ENCODE peak calls at places on chromosomes 3 and 15, in six cellular contexts. Y, W, N, P, Q and U are unnamed samples.

GRCh38 chr3:37955918-37956317 is 34.7 kb upstream of the VILL start:
- DNase-seq in Y (no peak), N (no peak), W (no peak), Q (no peak), P (no peak), U (no peak)

GRCh38 chr3:128076783-128077624 is 24.8 kb downstream of the SEC61A1 start:
- DNase-seq in W (no peak), P (peak), Q (no peak), Y (peak), N (no peak), U (no peak)

GRCh38 chr3:187961366-187961765 is 192.6 kb upstream of the LPP start:
- DNase-seq in N (no peak), Q (no peak), P (no peak), W (no peak), Y (no peak), U (no peak)

GRCh38 chr3:31968391-31968926 is 12.6 kb downstream of the OSBPL10 start:
- DNase-seq in Q (no peak), P (no peak), N (no peak), W (no peak), Y (no peak), U (no peak)

GRCh38 chr3:138726966-138727365 is 107.8 kb downstream of the PIK3CB start:
- DNase-seq in P (no peak), N (no peak), Q (no peak), Y (no peak), W (no peak), U (no peak)

GRCh38 chr3:172616061-172616461 is 92.8 kb upstream of the TNFSF10 start:
- DNase-seq in Y (no peak), Q (no peak), P (no peak), W (no peak), N (no peak), U (no peak)

GRCh38 chr15:61256231-61256630 is 27.1 kb upstream of the RORA start:
- DNase-seq in W (no peak), P (no peak), Y (no peak), N (no peak), Q (no peak), U (no peak)

GRCh38 chr3:123419156-123419849 is 29.6 kb downstream of the ADCY5 start:
- DNase-seq in W (no peak), P (no peak), Y (no peak), Q (no peak), N (no peak), U (no peak)

GRCh38 chr3:147422934-147423599 is 13.9 kb downstream of the ZIC1 start:
- DNase-seq in Y (no peak), W (no peak), P (no peak), Q (no peak), N (no peak), U (no peak)

GRCh38 chr3:45473841-45474240 is 85.5 kb downstream of the LARS2 start:
- DNase-seq in Q (no peak), P (no peak), Y (no peak), N (no peak), W (no peak), U (no peak)

GRCh38 chr15:34147371-34148140 is 45.7 kb downstream of the PGBD4 start:
- DNase-seq in Y (no peak), W (no peak), P (no peak), N (no peak), Q (no peak), U (no peak)

GRCh38 chr3:145893331-145893730 is 267.7 kb downstream of the PLOD2 start:
- DNase-seq in Y (no peak), P (no peak), N (no peak), W (no peak), Q (no peak), U (no peak)

GRCh38 chr3:88986834-88987233 is 120.6 kb upstream of the EPHA3 start:
- DNase-seq in Y (no peak), N (no peak), Q (no peak), P (no peak), W (no peak), U (no peak)

GRCh38 chr3:100630664-100631063 is 21.3 kb downstream of the ADGRG7 start:
- DNase-seq in Y (no peak), N (no peak), W (no peak), Q (no peak), P (no peak), U (no peak)

GRCh38 chr15:77974098-77974414 is 103.5 kb downstream of the TBC1D2B start:
- DNase-seq in P (peak), N (no peak), Q (no peak), Y (peak), W (no peak), U (no peak)

GRCh38 chr3:151268267-151269235 is 9.8 kb downstream of the P2RY14 start:
- DNase-seq in Y (no peak), W (no peak), P (no peak), Q (no peak), N (no peak), U (no peak)

GRCh38 chr15:74193305-74193718 is 9.3 kb downstream of the STRA6 start:
- DNase-seq in N (no peak), P (no peak), W (no peak), Y (no peak), Q (peak), U (no peak)

GRCh38 chr15:66186049-66186825 is 67.3 kb downstream of the MEGF11 start:
- DNase-seq in W (no peak), P (no peak), Y (peak), N (no peak), Q (no peak), U (no peak)

GRCh38 chr15:91114301-91114700 is 14.2 kb downstream of the SV2B start:
- DNase-seq in Q (no peak), P (no peak), W (peak), Y (no peak), N (peak), U (no peak)

GRCh38 chr15:79283252-79284048 is 928 bp downstream of the ANKRD34C start:
- DNase-seq in Q (no peak), N (no peak), P (no peak), Y (no peak), W (no peak), U (peak)

GRCh38 chr15:51266548-51266947 is 71.8 kb downstream of the CYP19A1 start:
- DNase-seq in P (no peak), W (no peak), Y (no peak), Q (no peak), N (no peak), U (no peak)

GRCh38 chr3:45322616-45323015 is 65.8 kb upstream of the LARS2 start:
- DNase-seq in P (no peak), N (peak), Q (no peak), Y (no peak), W (no peak), U (no peak)

GRCh38 chr15:69853572-69853971 is 244.1 kb downstream of the TLE3 start:
- DNase-seq in N (no peak), Y (no peak), Q (peak), W (no peak), P (no peak), U (no peak)

GRCh38 chr3:59751606-59752005 is 701.8 kb upstream of the CFAP20DC start:
- DNase-seq in W (no peak), Y (no peak), P (no peak), Q (no peak), N (no peak), U (no peak)

GRCh38 chr15:78565951-78566774 is 843 bp downstream of the CHRNA5 start:
- DNase-seq in P (no peak), W (no peak), N (no peak), Q (no peak), Y (no peak), U (no peak)

GRCh38 chr15:26901036-26901435 is 34.2 kb downstream of the GABRA5 start:
- DNase-seq in W (no peak), Y (no peak), Q (no peak), P (no peak), N (no peak), U (no peak)

GRCh38 chr15:75843618-75844610 is 667 bp downstream of the UBE2Q2 start:
- DNase-seq in Q (no peak), N (no peak), W (no peak), P (peak), Y (peak), U (peak)

GRCh38 chr3:25448750-25449684 is 21.0 kb downstream of the RARB start:
- DNase-seq in W (no peak), N (no peak), Q (no peak), Y (peak), P (peak), U (no peak)

GRCh38 chr3:24110051-24110450 is 165.0 kb downstream of the NR1D2 start:
- DNase-seq in Q (no peak), W (no peak), P (no peak), Y (no peak), N (no peak), U (no peak)

GRCh38 chr3:16243706-16244490 is 20.8 kb downstream of the DPH3 start:
- DNase-seq in W (no peak), Q (no peak), N (no peak), P (no peak), Y (no peak), U (no peak)

GRCh38 chr3:29536016-29536736 is 255.3 kb downstream of the RBMS3 start:
- DNase-seq in N (no peak), W (no peak), Y (no peak), Q (no peak), P (no peak), U (no peak)

GRCh38 chr3:56976666-56977560 is 83.6 kb upstream of the SPATA12 start:
- DNase-seq in Y (no peak), N (no peak), P (no peak), W (no peak), Q (no peak), U (no peak)

GRCh38 chr3:13133471-13133981 is 60.3 kb upstream of the IQSEC1 start:
- DNase-seq in W (no peak), Q (no peak), N (no peak), P (peak), Y (peak), U (no peak)

GRCh38 chr15:40339621-40339945 is 1.2 kb downstream of the CCDC9B start:
- DNase-seq in P (no peak), W (no peak), Q (no peak), N (no peak), Y (no peak), U (no peak)

GRCh38 chr15:40342421-40343313 is 1.9 kb upstream of the CCDC9B start:
- DNase-seq in P (no peak), Q (no peak), N (no peak), Y (no peak), W (no peak), U (no peak)

GRCh38 chr15:40340038-40340739 is 550 bp downstream of the CCDC9B start:
- DNase-seq in Q (no peak), Y (peak), N (no peak), P (no peak), W (no peak), U (no peak)

GRCh38 chr15:40338921-40339620 is 1.7 kb downstream of the CCDC9B start:
- DNase-seq in W (no peak), P (no peak), Q (peak), Y (no peak), N (no peak), U (no peak)

DNA sequence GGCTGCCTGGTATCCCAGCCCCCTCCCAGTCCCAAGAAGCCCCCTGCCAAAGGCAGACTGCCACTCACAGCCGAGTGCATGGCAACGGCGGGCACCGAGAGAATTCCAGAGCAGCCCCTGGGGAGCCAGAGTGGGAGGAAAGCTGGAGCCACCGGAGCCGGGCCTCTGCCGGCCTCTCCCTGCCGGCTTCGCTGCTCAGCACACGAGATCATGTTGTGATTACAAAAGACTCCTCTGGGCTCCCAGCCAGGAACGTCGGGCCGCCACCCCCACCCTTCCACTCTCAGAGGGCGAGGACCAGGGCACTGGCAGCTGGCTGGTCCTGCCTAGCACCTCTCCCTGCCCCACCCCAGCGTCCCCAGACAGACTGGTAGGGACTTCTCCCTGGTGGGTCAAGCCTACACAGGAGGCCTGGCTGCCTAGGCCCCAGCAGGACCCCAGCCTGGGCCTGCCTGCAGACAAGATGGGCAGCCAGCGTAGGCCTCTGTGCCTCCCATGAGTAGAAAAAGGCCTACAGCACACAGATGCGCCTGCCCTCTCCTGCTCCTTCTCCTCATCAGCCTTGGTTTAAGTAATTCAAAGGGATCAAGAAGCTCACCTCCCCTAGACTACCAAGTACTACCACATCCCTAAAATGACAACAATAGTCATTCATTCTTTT is at the start of gene CCDC9B:
- DNase-seq in P (peak), Q (peak), N (no peak), Y (peak), W (peak), U (no peak)
- TF ChIP-seq POLR2A in P (peak), Q (no peak), N (peak), Y (no peak), W (peak), U (no peak)

GRCh38 chr3:114775395-114775794 is 371.7 kb downstream of the ZBTB20 start:
- DNase-seq in Q (no peak), W (no peak), N (no peak), P (no peak), Y (no peak), U (no peak)
- TF ChIP-seq POLR2AphosphoS5 in Q (no peak), W (no peak), N (no peak), P (no peak), Y (no peak), U (no peak)

DNA sequence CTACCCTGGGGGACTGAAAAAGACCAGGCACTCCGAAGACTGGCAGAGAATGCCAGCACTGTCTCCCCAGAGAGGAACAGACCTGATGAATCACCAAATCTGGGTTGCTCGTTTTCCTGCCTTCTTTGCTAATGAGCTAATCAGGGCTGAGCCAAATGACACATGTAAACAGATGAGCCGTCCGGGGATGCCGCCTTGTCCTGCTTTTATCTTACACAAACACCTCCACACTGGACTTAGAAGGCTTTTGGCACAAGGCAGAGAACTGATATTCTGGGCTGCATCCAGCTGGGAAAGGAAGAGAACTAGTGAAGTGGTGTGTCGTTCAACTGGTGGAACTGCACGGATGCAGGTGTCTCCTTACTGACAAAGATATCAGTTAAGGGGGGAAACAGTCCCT is 88.1 kb downstream of the MECOM start:
- DNase-seq in P (no peak), Q (no peak), W (no peak), Y (peak), N (no peak), U (no peak)
- TF ChIP-seq POLR2A in P (no peak), Q (no peak), W (no peak), Y (no peak), N (no peak), U (no peak)

DNA sequence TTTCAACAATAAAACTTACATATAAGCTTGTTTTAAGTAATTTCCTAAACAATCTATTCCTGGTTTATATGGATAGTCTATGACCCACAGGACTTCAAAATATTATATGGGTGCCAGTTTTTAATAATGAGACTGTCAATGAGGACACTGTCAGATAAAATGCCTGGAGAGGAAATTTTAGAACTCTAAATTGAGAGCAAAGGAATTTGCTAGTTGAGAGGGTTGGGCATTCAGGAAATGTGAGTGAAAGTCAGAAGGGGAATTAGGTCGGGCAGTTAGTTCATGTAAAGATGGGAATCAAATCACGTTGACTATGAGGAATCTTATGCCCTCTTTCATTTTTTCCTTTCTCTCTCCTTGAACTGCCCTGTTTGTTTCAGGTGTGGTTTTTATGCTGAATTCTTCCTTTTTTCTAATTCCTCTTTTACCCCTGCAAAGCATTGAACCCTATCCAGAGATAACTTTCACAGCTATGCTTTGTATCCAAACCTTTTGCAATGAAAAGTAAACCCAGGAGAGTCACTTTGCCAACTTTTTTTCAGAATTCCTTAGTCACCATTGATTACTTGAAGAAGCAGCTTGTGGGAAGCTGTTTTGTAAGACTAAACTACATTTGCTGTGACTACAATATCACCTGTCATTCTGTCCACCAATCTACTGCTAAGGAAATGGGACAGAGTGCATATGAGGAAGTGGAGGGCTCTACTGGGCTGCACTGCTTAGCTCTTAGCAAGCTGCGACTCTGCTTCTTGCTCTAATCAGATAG is 27.8 kb downstream of the CHP1 start:
- DNase-seq in P (no peak), Y (peak), W (no peak), Q (no peak), N (no peak), U (no peak)
- TF ChIP-seq POLR2AphosphoS5 in P (no peak), Y (peak), W (no peak), Q (no peak), N (no peak), U (no peak)

DNA sequence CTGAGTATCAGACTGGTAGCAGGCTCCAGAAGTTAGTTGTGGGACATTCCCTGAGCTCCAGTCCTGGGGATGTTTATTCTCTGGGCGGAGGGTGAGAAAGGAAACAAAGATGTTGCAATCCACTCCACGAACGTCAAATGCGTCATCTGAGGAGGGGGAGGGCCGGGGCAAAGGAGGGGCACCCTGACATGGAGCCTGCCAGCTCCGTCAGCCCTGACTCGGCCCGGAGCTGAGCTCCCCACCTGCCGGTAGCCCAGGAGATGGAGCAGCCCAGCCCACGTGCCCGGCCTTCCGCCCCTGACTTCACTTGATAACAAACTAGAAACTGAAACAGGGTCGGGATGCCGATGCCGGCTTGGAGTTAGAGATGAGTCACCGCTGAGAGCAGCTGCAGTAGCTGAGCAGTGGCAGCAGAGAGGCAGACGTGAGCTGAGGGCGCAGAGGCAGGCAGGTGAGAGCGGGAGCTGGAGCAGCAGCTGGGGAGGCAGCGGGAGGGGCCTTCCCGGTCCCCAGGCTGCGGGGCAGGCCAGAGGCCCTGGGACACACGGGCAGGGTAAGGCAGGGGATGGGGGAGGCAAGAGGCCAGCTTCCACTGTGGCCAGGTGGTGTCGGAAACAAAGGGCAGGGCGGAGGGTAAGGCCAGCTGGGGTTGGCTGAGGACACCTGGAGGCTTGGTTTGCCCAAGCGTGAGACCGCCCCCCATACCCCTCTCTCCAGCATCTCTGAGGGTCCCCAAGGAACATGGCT is at the start of gene ISG20:
- DNase-seq in W (peak), Y (peak), N (no peak), Q (peak), P (peak), U (peak)
- TF ChIP-seq POLR2A in W (no peak), Y (no peak), N (peak), Q (peak), P (peak), U (peak)